ENCODE peak calls at places on chromosomes 11 and 22, in ten cellular contexts. P is A172; U is activated effector memory CD4-positive, alpha-beta T cell treated with anti-CD3 and anti-CD28 coated beads, Interleukin-2, amount 50 U/mL, for 16 hours; N is activated CD8-positive, alpha-beta memory T cell treated with anti-CD3 and anti-CD28 coated beads for 48 hours; D is PC-3; X is stimulated activated CD4-positive, alpha-beta T cell treated with anti-CD3 and anti-CD28 coated beads, Interleukin-2, amount 100 ng/mL, for 48 hours; O is activated T-cell treated with anti-CD3 and anti-CD28 coated beads for 1 hour; R is NCI-H524; I is GM23248; A is NCI-H1105 treated with DMSO at 0.1 percent for 48 hours. B is an unnamed sample.

GRCh38 chr22:32723632-32724031 is 77.9 kb upstream of the TIMP3 start:
- DNase-seq in P (peak), U (peak), N (peak), D (no peak), X (peak), O (peak), R (no peak), I (peak), A (no peak), B (no peak)

GRCh38 chr11:48095779-48096470 is 115.6 kb downstream of the PTPRJ start:
- DNase-seq in P (no peak), U (no peak), N (no peak), D (no peak), X (no peak), O (no peak), R (no peak), I (peak), A (no peak), B (no peak)

GRCh38 chr11:70523384-70524095 is 125.2 kb downstream of the CTTN start:
- DNase-seq in P (no peak), U (no peak), N (no peak), D (no peak), X (no peak), O (no peak), R (no peak), I (no peak), A (no peak), B (no peak)

GRCh38 chr11:1779034-1779805 is 15.5 kb upstream of the CTSD start:
- DNase-seq in P (no peak), U (peak), N (no peak), D (no peak), X (no peak), O (no peak), R (no peak), I (no peak), A (no peak), B (no peak)

GRCh38 chr11:709109-709997 is 3.3 kb downstream of the EPS8L2 start:
- DNase-seq in P (no peak), U (no peak), N (no peak), D (no peak), X (no peak), O (no peak), R (no peak), I (no peak), A (no peak), B (no peak)

GRCh38 chr22:36125434-36125833 is 35.1 kb downstream of the APOL3 start:
- DNase-seq in P (no peak), U (no peak), N (no peak), D (no peak), X (no peak), O (no peak), R (no peak), I (no peak), A (no peak), B (no peak)

GRCh38 chr22:49740242-49740641 is 87.4 kb downstream of the BRD1 start:
- DNase-seq in P (no peak), U (peak), N (no peak), D (no peak), X (no peak), O (no peak), R (no peak), I (no peak), A (no peak), B (no peak)

GRCh38 chr22:29144786-29145160 is 60.9 kb upstream of the EMID1 start:
- DNase-seq in P (no peak), U (no peak), N (no peak), D (no peak), X (no peak), O (no peak), R (no peak), I (no peak), A (no peak), B (peak)

GRCh38 chr11:36354221-36355003 is 58.3 kb downstream of the PRR5L start:
- DNase-seq in P (peak), U (no peak), N (no peak), D (peak), X (no peak), O (no peak), R (no peak), I (peak), A (no peak), B (no peak)

GRCh38 chr11:66607126-66607834 is 9.2 kb upstream of the RBM14 start:
- DNase-seq in P (peak), U (no peak), N (no peak), D (no peak), X (no peak), O (no peak), R (no peak), I (peak), A (no peak), B (no peak)

GRCh38 chr22:17633217-17633997 is 4.9 kb upstream of the ATP6V1E1 start:
- DNase-seq in P (peak), U (no peak), N (no peak), D (peak), X (no peak), O (no peak), R (no peak), I (peak), A (no peak), B (no peak)

GRCh38 chr11:116263020-116263419 is 509.8 kb downstream of the BUD13 start:
- DNase-seq in P (no peak), U (no peak), N (no peak), D (no peak), X (no peak), O (no peak), R (no peak), I (no peak), A (peak), B (no peak)

GRCh38 chr11:14073821-14074529 is 111.5 kb downstream of the SPON1 start:
- DNase-seq in P (no peak), U (no peak), N (no peak), D (no peak), X (no peak), O (no peak), R (no peak), I (peak), A (no peak), B (no peak)

GRCh38 chr11:34978236-34979191 is 62.1 kb downstream of the PDHX start:
- DNase-seq in P (peak), U (no peak), N (no peak), D (no peak), X (no peak), O (no peak), R (no peak), I (no peak), A (no peak), B (no peak)

GRCh38 chr11:118789501-118790356 is 1.2 kb downstream of the DDX6 start:
- DNase-seq in P (peak), U (peak), N (no peak), D (peak), X (no peak), O (peak), R (peak), I (peak), A (peak), B (peak)

GRCh38 chr22:38270091-38270972 is 2.5 kb downstream of the TMEM184B start:
- DNase-seq in P (no peak), U (no peak), N (no peak), D (no peak), X (no peak), O (no peak), R (no peak), I (peak), A (no peak), B (no peak)

GRCh38 chr22:21594865-21595452 is 27.4 kb downstream of the UBE2L3 start:
- DNase-seq in P (no peak), U (no peak), N (no peak), D (no peak), X (no peak), O (no peak), R (no peak), I (no peak), A (no peak), B (no peak)

GRCh38 chr22:37518509-37519267 is 527 bp downstream of the CARD10 start:
- DNase-seq in P (no peak), U (no peak), N (no peak), D (no peak), X (no peak), O (no peak), R (no peak), I (peak), A (no peak), B (peak)

GRCh38 chr11:44372989-44373388 is 63.0 kb upstream of the ALX4 start:
- DNase-seq in P (no peak), U (no peak), N (no peak), D (no peak), X (no peak), O (no peak), R (no peak), I (no peak), A (no peak), B (no peak)

GRCh38 chr22:29230916-29231875 is 25.5 kb downstream of the EMID1 start:
- DNase-seq in P (no peak), U (no peak), N (no peak), D (no peak), X (no peak), O (no peak), R (no peak), I (no peak), A (no peak), B (no peak)

GRCh38 chr11:119341222-119342022 is 739 bp upstream of the C1QTNF5 start:
- DNase-seq in P (no peak), U (no peak), N (no peak), D (no peak), X (no peak), O (no peak), R (no peak), I (no peak), A (no peak), B (no peak)

GRCh38 chr11:36513965-36514364 is 3.9 kb upstream of the TRAF6 start:
- DNase-seq in P (no peak), U (no peak), N (no peak), D (no peak), X (no peak), O (no peak), R (no peak), I (peak), A (no peak), B (no peak)

GRCh38 chr11:32870676-32871075 is 21.9 kb upstream of the QSER1 start:
- DNase-seq in P (no peak), U (peak), N (no peak), D (peak), X (peak), O (peak), R (peak), I (no peak), A (peak), B (peak)

GRCh38 chr22:49403102-49403501 is 424.6 kb downstream of the BRD1 start:
- DNase-seq in P (no peak), U (peak), N (no peak), D (no peak), X (no peak), O (no peak), R (no peak), I (no peak), A (no peak), B (no peak)

GRCh38 chr11:125272092-125272491 is 107.5 kb downstream of the PKNOX2 start:
- DNase-seq in P (no peak), U (no peak), N (no peak), D (no peak), X (no peak), O (no peak), R (no peak), I (peak), A (no peak), B (no peak)

GRCh38 chr11:125950696-125951645 is 5.1 kb downstream of the VSIG10L2 start:
- DNase-seq in P (no peak), U (no peak), N (no peak), D (no peak), X (no peak), O (no peak), R (no peak), I (peak), A (no peak), B (no peak)

GRCh38 chr11:71913716-71914115 is 14.7 kb downstream of the XNDC1N start:
- DNase-seq in P (no peak), U (no peak), N (no peak), D (no peak), X (no peak), O (no peak), R (no peak), I (peak), A (no peak), B (no peak)

GRCh38 chr11:33161120-33162005 is at the start of gene CSTF3:
- DNase-seq in P (peak), U (peak), N (peak), D (peak), X (peak), O (peak), R (peak), I (peak), A (peak), B (peak)

GRCh38 chr11:74004046-74004693 is 4.7 kb downstream of the UCP3 start:
- DNase-seq in P (no peak), U (no peak), N (no peak), D (no peak), X (no peak), O (no peak), R (no peak), I (no peak), A (no peak), B (no peak)

GRCh38 chr22:34851918-34852662 is 213.9 kb upstream of the ISX start:
- DNase-seq in P (no peak), U (no peak), N (no peak), D (no peak), X (no peak), O (no peak), R (no peak), I (no peak), A (no peak), B (no peak)

GRCh38 chr11:115672999-115673411 is 168.8 kb upstream of the CADM1 start:
- DNase-seq in P (no peak), U (no peak), N (no peak), D (no peak), X (no peak), O (no peak), R (peak), I (peak), A (no peak), B (no peak)

GRCh38 chr11:27694992-27695391 is 5.3 kb downstream of the BDNF start:
- DNase-seq in P (peak), U (no peak), N (no peak), D (peak), X (no peak), O (no peak), R (peak), I (peak), A (peak), B (no peak)

GRCh38 chr22:27255580-27255979 is 546.0 kb downstream of the MN1 start:
- DNase-seq in P (no peak), U (no peak), N (no peak), D (no peak), X (no peak), O (no peak), R (no peak), I (no peak), A (no peak), B (no peak)

GRCh38 chr11:35040221-35040942 is 98.6 kb upstream of the CD44 start:
- DNase-seq in P (peak), U (peak), N (no peak), D (peak), X (peak), O (peak), R (no peak), I (peak), A (no peak), B (no peak)

GRCh38 chr11:33696931-33697638 is 3.5 kb downstream of the C11orf91 start:
- DNase-seq in P (no peak), U (no peak), N (no peak), D (peak), X (no peak), O (no peak), R (peak), I (no peak), A (no peak), B (no peak)

GRCh38 chr11:67255864-67256263 is 10.4 kb upstream of the GRK2 start:
- DNase-seq in P (no peak), U (no peak), N (no peak), D (no peak), X (no peak), O (no peak), R (no peak), I (no peak), A (no peak), B (no peak)

GRCh38 chr22:42649261-42650056 is at the start of gene CYB5R3:
- DNase-seq in P (peak), U (peak), N (peak), D (peak), X (peak), O (peak), R (peak), I (peak), A (peak), B (peak)